ENCODE peak calls at places on chromosomes 6 and 20, in four cellular contexts. One of them, this sample, is unnamed.

GRCh38 chr6:112172540-112172939 is 81.8 kb downstream of the LAMA4 start:
- DNase-seq in H1: no peak
- DNase-seq in WTC11: no peak
- DNase-seq in HCT116: no peak
- DNase-seq in this sample: no peak

GRCh38 chr20:50163570-50164317 is 10.2 kb upstream of the PEDS1 start:
- DNase-seq in H1: no peak
- DNase-seq in WTC11: no peak
- DNase-seq in HCT116: no peak
- DNase-seq in this sample: peak

GRCh38 chr20:31630187-31630790 is 7.4 kb upstream of the COX4I2 start:
- DNase-seq in H1: no peak
- DNase-seq in WTC11: no peak
- DNase-seq in HCT116: no peak
- DNase-seq in this sample: no peak

GRCh38 chr6:33296797-33297405 is 1.8 kb downstream of the RGL2 start:
- DNase-seq in H1: no peak
- DNase-seq in WTC11: no peak
- DNase-seq in HCT116: no peak
- DNase-seq in this sample: no peak

GRCh38 chr6:144659202-144659731 is 374.1 kb downstream of the UTRN start:
- DNase-seq in H1: no peak
- DNase-seq in WTC11: peak
- DNase-seq in HCT116: no peak
- DNase-seq in this sample: no peak

GRCh38 chr6:40583694-40584093 is 3.5 kb downstream of the LRFN2 start:
- DNase-seq in H1: no peak
- DNase-seq in WTC11: no peak
- DNase-seq in HCT116: no peak
- DNase-seq in this sample: no peak

GRCh38 chr6:121503633-121504032 is 68.2 kb downstream of the GJA1 start:
- DNase-seq in H1: no peak
- DNase-seq in WTC11: no peak
- DNase-seq in HCT116: no peak
- DNase-seq in this sample: no peak

GRCh38 chr6:152897807-152898399 is 84.9 kb downstream of the FBXO5 start:
- DNase-seq in H1: peak
- DNase-seq in WTC11: peak
- DNase-seq in HCT116: peak
- DNase-seq in this sample: peak

GRCh38 chr20:20085071-20085470 is 32.7 kb downstream of the CFAP61 start:
- DNase-seq in H1: no peak
- DNase-seq in WTC11: no peak
- DNase-seq in HCT116: no peak
- DNase-seq in this sample: no peak

GRCh38 chr6:19663479-19663878 is 173.7 kb upstream of the ID4 start:
- DNase-seq in H1: no peak
- DNase-seq in WTC11: no peak
- DNase-seq in HCT116: no peak
- DNase-seq in this sample: no peak

GRCh38 chr6:19668710-19669109 is 168.5 kb upstream of the ID4 start:
- DNase-seq in H1: no peak
- DNase-seq in WTC11: no peak
- DNase-seq in HCT116: no peak
- DNase-seq in this sample: no peak

GRCh38 chr6:19664878-19665715 is 172.1 kb upstream of the ID4 start:
- DNase-seq in H1: no peak
- DNase-seq in WTC11: no peak
- DNase-seq in HCT116: no peak
- DNase-seq in this sample: no peak

GRCh38 chr6:19664050-19664449 is 173.1 kb upstream of the ID4 start:
- DNase-seq in H1: no peak
- DNase-seq in WTC11: no peak
- DNase-seq in HCT116: no peak
- DNase-seq in this sample: no peak

DNA sequence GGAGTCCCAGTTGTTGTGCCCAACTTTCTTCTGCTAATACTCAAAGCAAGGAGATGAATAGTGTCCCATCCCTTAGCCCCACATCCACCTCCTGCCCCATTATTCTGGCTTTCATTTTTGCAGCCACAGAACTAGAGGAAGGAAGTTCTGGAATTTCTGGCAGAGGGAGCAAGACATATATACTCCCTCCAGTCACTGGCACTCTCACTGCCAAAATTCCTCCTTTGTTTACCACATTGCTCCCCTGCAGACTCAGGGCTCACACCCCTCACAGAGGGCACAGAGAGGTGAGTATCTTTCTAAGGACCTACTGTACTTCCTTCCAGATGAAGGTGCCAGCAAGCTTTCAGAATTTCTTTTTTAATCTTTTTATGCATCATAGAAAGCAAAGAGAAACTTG is 168.0 kb upstream of the ID4 start:
- DNase-seq in H1: no peak
- DNase-seq in WTC11: no peak
- DNase-seq in HCT116: no peak
- DNase-seq in this sample: no peak
- TF ChIP-seq ATF3 in H1: no peak
- TF ChIP-seq ATF3 in WTC11: no peak
- TF ChIP-seq ATF3 in HCT116: no peak
- TF ChIP-seq ATF3 in this sample: no peak

GRCh38 chr6:42514746-42515145 is 49.1 kb upstream of the UBR2 start:
- DNase-seq in H1: no peak
- DNase-seq in WTC11: no peak
- DNase-seq in HCT116: no peak
- DNase-seq in this sample: no peak
- TF ChIP-seq ATF3 in H1: no peak
- TF ChIP-seq ATF3 in WTC11: no peak
- TF ChIP-seq ATF3 in HCT116: no peak
- TF ChIP-seq ATF3 in this sample: no peak

GRCh38 chr20:11432407-11432806 is 485.3 kb upstream of the BTBD3 start:
- DNase-seq in H1: no peak
- DNase-seq in WTC11: no peak
- DNase-seq in HCT116: no peak
- DNase-seq in this sample: no peak
- TF ChIP-seq ATF3 in H1: no peak
- TF ChIP-seq ATF3 in WTC11: no peak
- TF ChIP-seq ATF3 in HCT116: no peak
- TF ChIP-seq ATF3 in this sample: no peak

DNA sequence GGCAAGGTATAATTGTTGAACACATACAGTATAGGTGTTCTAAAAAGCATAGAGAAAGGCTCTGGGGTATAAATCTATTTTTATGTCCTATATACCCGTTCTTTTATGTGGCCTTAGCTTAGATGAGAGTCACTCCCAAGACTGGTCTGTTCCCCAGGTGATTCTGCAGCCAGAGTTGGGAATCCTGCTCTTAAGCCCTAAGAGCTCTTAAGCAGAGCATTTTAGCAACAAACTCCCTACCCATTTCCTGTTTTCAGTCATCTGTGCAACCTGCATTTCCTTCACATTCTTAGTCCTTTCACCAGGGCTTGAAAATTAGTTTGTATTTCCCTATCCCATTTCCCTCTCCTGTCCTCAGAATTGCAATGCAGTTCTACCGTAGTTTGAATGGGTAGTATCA is 166.1 kb downstream of the HS3ST5 start:
- DNase-seq in H1: no peak
- DNase-seq in WTC11: no peak
- DNase-seq in HCT116: no peak
- DNase-seq in this sample: no peak
- TF ChIP-seq ATF3 in H1: no peak
- TF ChIP-seq ATF3 in WTC11: no peak
- TF ChIP-seq ATF3 in HCT116: no peak
- TF ChIP-seq ATF3 in this sample: no peak

DNA sequence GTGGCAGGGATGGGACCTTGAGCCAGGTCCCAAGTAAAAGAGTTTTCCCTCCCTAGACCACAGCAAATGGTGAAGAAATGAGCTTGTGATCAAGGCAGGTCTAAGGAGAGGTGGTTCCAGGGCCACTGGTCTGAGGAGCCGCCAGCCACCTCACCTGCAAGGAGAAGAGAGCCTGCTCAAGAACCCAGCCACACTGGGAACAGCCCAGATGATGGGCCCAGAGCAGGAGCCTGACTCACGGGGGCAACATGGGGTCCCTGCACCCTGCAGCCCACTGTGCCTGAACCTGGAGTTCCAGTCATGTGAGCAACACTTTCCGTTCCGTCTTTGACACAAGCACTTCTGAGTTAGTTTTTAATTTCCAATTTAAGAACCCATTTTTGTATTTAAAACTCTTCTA is 204.5 kb upstream of the CDH4 start:
- DNase-seq in H1: no peak
- DNase-seq in WTC11: no peak
- DNase-seq in HCT116: no peak
- DNase-seq in this sample: no peak
- TF ChIP-seq ATF3 in H1: no peak
- TF ChIP-seq ATF3 in WTC11: no peak
- TF ChIP-seq ATF3 in HCT116: no peak
- TF ChIP-seq ATF3 in this sample: no peak

GRCh38 chr6:17493286-17493685 is 99.9 kb downstream of the CAP2 start:
- DNase-seq in H1: no peak
- DNase-seq in WTC11: no peak
- DNase-seq in HCT116: no peak
- DNase-seq in this sample: peak
- TF ChIP-seq ATF3 in H1: no peak
- TF ChIP-seq ATF3 in WTC11: no peak
- TF ChIP-seq ATF3 in HCT116: no peak
- TF ChIP-seq ATF3 in this sample: no peak

GRCh38 chr20:6492396-6493055 is 275.0 kb upstream of the BMP2 start:
- DNase-seq in H1: no peak
- DNase-seq in WTC11: no peak
- DNase-seq in HCT116: no peak
- DNase-seq in this sample: no peak
- TF ChIP-seq ATF3 in H1: no peak
- TF ChIP-seq ATF3 in WTC11: no peak
- TF ChIP-seq ATF3 in HCT116: no peak
- TF ChIP-seq ATF3 in this sample: no peak

GRCh38 chr6:155123520-155123919 is 128.4 kb downstream of the TIAM2 start:
- DNase-seq in H1: no peak
- DNase-seq in WTC11: no peak
- DNase-seq in HCT116: no peak
- DNase-seq in this sample: no peak
- TF ChIP-seq ATF3 in H1: no peak
- TF ChIP-seq ATF3 in WTC11: no peak
- TF ChIP-seq ATF3 in HCT116: no peak
- TF ChIP-seq ATF3 in this sample: no peak

GRCh38 chr20:46357030-46357514 is 48.8 kb upstream of the CDH22 start:
- DNase-seq in H1: no peak
- DNase-seq in WTC11: no peak
- DNase-seq in HCT116: no peak
- DNase-seq in this sample: no peak
- TF ChIP-seq ATF3 in H1: no peak
- TF ChIP-seq ATF3 in WTC11: no peak
- TF ChIP-seq ATF3 in HCT116: no peak
- TF ChIP-seq ATF3 in this sample: no peak

This sample was measured in K562.